ENCODE peak calls at places on chromosomes 7 and 10, in five cellular contexts. U, E, N, A and Y are unnamed samples. For H3K4me1, the result is how much of the 10 kb centered on the place peaks cover.

GRCh38 chr10:30098624-30099023 is 39.2 kb upstream of the JCAD start:
- DNase-seq in U (no peak), E (no peak), N (no peak), A (no peak), Y (no peak)

GRCh38 chr10:22252286-22252800 is 34.5 kb upstream of the EBLN1 start:
- DNase-seq in U (peak), E (no peak), N (peak), A (peak), Y (peak)

GRCh38 chr7:13988011-13988410 is 1.5 kb downstream of the ETV1 start:
- DNase-seq in U (no peak), E (no peak), N (no peak), A (peak), Y (no peak)

GRCh38 chr10:70786799-70787415 is 1.7 kb upstream of the TBATA start:
- DNase-seq in U (no peak), E (no peak), N (no peak), A (no peak), Y (no peak)

GRCh38 chr10:28250782-28251181 is 52.1 kb downstream of the MPP7 start:
- DNase-seq in U (no peak), E (no peak), N (no peak), A (no peak), Y (no peak)

GRCh38 chr10:75910032-75910431 is 478.6 kb downstream of the LRMDA start:
- DNase-seq in U (no peak), E (no peak), N (no peak), A (no peak), Y (no peak)

GRCh38 chr7:128829391-128830166 is 627 bp upstream of the FLNC start:
- DNase-seq in U (no peak), E (no peak), N (no peak), A (peak), Y (no peak)

GRCh38 chr7:125516194-125516593 is 586.6 kb upstream of the POT1 start:
- DNase-seq in U (no peak), E (no peak), N (no peak), A (no peak), Y (no peak)

GRCh38 chr7:106757846-106758245 is 96.9 kb upstream of the CCDC71L start:
- DNase-seq in U (peak), E (peak), N (no peak), A (no peak), Y (peak)

GRCh38 chr7:32586291-32587221 is 91.3 kb downstream of the AVL9 start:
- DNase-seq in U (no peak), E (no peak), N (no peak), A (no peak), Y (no peak)

GRCh38 chr10:88803641-88804040 is 1.1 kb downstream of the LIPM start:
- DNase-seq in U (no peak), E (no peak), N (no peak), A (no peak), Y (no peak)

GRCh38 chr7:35991511-35992232 is 161.4 kb upstream of the EEPD1 start:
- DNase-seq in U (no peak), E (no peak), N (no peak), A (peak), Y (no peak)

GRCh38 chr7:113856010-113856409 is 62.8 kb downstream of the PPP1R3A start:
- DNase-seq in U (no peak), E (no peak), N (no peak), A (no peak), Y (no peak)

GRCh38 chr10:30062582-30062981 is 3.2 kb upstream of the JCAD start:
- DNase-seq in U (no peak), E (no peak), N (no peak), A (no peak), Y (no peak)

GRCh38 chr7:135490783-135491182 is 19.1 kb downstream of the CNOT4 start:
- DNase-seq in U (no peak), E (no peak), N (no peak), A (no peak), Y (no peak)

GRCh38 chr7:37706807-37707206 is 23.2 kb downstream of the GPR141 start:
- DNase-seq in U (no peak), E (no peak), N (no peak), A (no peak), Y (no peak)

GRCh38 chr7:132402751-132403245 is 173.5 kb downstream of the PLXNA4 start:
- DNase-seq in U (peak), E (no peak), N (no peak), A (no peak), Y (no peak)

GRCh38 chr10:19815478-19816419 is 483 bp upstream of the PLXDC2 start:
- DNase-seq in U (peak), E (no peak), N (peak), A (peak), Y (peak)

GRCh38 chr7:22607180-22607579 is 107.2 kb upstream of the STEAP1B start:
- DNase-seq in U (no peak), E (no peak), N (no peak), A (no peak), Y (no peak)

GRCh38 chr7:64869912-64870562 is 33.0 kb upstream of the ZNF273 start:
- DNase-seq in U (no peak), E (peak), N (peak), A (no peak), Y (no peak)

GRCh38 chr7:43234968-43235367 is 122.5 kb downstream of the HECW1 start:
- DNase-seq in U (no peak), E (no peak), N (no peak), A (no peak), Y (no peak)

GRCh38 chr10:93392111-93392510 is 90.0 kb downstream of the MYOF start:
- DNase-seq in U (no peak), E (no peak), N (no peak), A (no peak), Y (no peak)

GRCh38 chr7:105790996-105791395 is 85.4 kb downstream of the ATXN7L1 start:
- DNase-seq in U (no peak), E (no peak), N (no peak), A (no peak), Y (no peak)

GRCh38 chr10:86357041-86357440 is 9.6 kb downstream of the GRID1 start:
- DNase-seq in U (no peak), E (no peak), N (no peak), A (no peak), Y (no peak)

GRCh38 chr7:30937426-30937825 is 25.8 kb downstream of the AQP1 start:
- DNase-seq in U (no peak), E (no peak), N (peak), A (no peak), Y (peak)

GRCh38 chr7:3712841-3713240 is 411.8 kb downstream of the SDK1 start:
- DNase-seq in U (no peak), E (no peak), N (peak), A (peak), Y (peak)

GRCh38 chr7:49770838-49771237 is 2.6 kb upstream of the VWC2 start:
- DNase-seq in U (no peak), E (no peak), N (no peak), A (no peak), Y (no peak)

GRCh38 chr7:4689668-4690067 is 7.6 kb downstream of the FOXK1 start:
- DNase-seq in U (no peak), E (no peak), N (no peak), A (no peak), Y (no peak)

GRCh38 chr10:31808258-31809218 is 120.1 kb downstream of the ARHGAP12 start:
- DNase-seq in U (peak), E (peak), N (no peak), A (peak), Y (peak)

GRCh38 chr7:45461014-45461413 is 113.2 kb upstream of the ADCY1 start:
- DNase-seq in U (no peak), E (no peak), N (no peak), A (no peak), Y (no peak)

GRCh38 chr7:129066290-129067131 is 11.6 kb upstream of the TNPO3 start:
- DNase-seq in U (no peak), E (no peak), N (no peak), A (peak), Y (no peak)

GRCh38 chr10:58239561-58240169 is 28.0 kb downstream of the IPMK start:
- DNase-seq in U (no peak), E (no peak), N (no peak), A (peak), Y (no peak)

GRCh38 chr10:71396714-71397339 is at the start of gene CDH23:
- DNase-seq in U (peak), E (no peak), N (peak), A (peak), Y (peak)

GRCh38 chr7:66371096-66371824 is 166.1 kb downstream of the TPST1 start:
- DNase-seq in U (no peak), E (no peak), N (no peak), A (no peak), Y (no peak)

GRCh38 chr7:2530076-2530967 is 10.7 kb downstream of the LFNG start:
- DNase-seq in U (no peak), E (peak), N (peak), A (no peak), Y (peak)
- H3K4me1 ChIP-seq in U (under half), E (under half), N (under half), A (under half), Y (half or more)

DNA sequence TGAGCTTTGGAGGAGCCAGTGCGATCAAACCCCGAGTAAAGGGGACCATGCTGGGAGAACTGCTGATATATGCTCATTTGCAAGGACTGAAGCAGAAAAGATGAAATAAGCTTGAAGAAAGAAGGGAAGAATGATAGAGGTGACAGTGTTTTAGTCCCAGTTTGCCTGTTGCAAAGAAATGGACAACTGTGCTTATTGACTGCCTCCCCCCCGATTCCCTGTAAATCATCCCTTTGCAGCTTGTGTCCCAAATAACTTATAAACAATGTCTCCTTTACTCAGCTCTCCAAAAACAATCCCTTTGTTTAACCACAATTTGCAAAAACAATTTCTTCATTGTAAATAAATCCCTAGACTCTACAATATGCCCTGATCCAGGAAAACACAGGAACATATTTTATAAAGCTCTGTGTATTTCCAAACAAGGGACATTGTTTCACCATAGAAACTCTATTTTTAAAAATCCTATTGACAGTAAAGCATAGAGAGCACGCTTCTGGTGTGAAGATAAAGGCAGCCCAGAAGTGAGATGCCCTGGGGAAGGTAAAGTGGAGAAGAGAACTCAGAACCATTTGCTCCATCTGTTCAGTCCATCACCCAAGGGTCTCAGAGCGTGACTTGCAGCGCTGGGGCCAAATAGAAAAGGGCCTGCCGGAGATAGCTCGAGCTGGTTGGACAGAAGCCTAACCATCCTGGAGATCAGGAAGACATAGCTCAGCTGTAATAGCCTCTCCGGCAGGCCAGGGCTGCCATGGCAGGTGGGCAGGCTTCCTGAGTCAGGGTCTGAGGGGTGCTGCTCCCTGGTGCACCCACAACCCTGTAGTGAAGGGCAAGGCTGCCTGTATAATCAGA is 280.5 kb downstream of the WDR11 start:
- DNase-seq in U (no peak), E (no peak), N (no peak), A (no peak), Y (no peak)
- H3K27ac ChIP-seq in U (no peak), E (no peak), N (peak), A (no peak), Y (no peak)

DNA sequence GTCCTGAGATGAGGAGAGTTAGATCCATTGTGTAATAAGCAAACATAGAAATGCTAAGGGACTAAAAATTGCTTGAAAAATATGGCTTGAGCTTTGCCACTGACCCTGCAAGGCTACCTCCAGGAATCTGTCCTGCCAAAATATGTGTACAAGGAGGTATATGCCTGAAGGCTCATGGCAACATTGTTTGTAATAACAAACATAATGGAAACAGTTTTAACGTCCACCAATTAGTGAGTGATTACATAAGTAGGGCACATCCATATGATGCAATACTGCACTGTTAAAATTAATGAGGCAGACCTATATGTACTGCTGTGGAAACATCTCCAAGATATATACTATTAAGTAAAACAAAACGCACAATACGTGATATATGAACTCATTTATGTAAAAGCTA is 13.1 kb upstream of the GOT1 start:
- DNase-seq in U (no peak), E (no peak), N (no peak), A (no peak), Y (no peak)
- H3K4me1 ChIP-seq in U (under half), E (under half), N (under half), A (under half), Y (under half)

GRCh38 chr10:102424145-102424544 is 3.5 kb downstream of the FBXL15 start:
- DNase-seq in U (no peak), E (no peak), N (no peak), A (no peak), Y (no peak)

GRCh38 chr10:102421645-102422585 is 1.3 kb downstream of the FBXL15 start:
- DNase-seq in U (peak), E (no peak), N (peak), A (peak), Y (peak)

GRCh38 chr10:102424916-102425315 is 4.3 kb downstream of the FBXL15 start:
- DNase-seq in U (no peak), E (no peak), N (no peak), A (no peak), Y (no peak)

GRCh38 chr10:102422586-102423129 is 2.0 kb downstream of the FBXL15 start:
- DNase-seq in U (peak), E (no peak), N (peak), A (peak), Y (peak)

GRCh38 chr10:102423372-102423968 is 2.8 kb downstream of the FBXL15 start:
- DNase-seq in U (no peak), E (no peak), N (no peak), A (no peak), Y (no peak)
- H3K27ac ChIP-seq in U (no peak), E (no peak), N (no peak), A (no peak), Y (peak)

GRCh38 chr7:517848-518629 is 1.6 kb downstream of the PDGFA start:
- DNase-seq in U (peak), E (peak), N (peak), A (peak), Y (peak)
- H3K4me1 ChIP-seq in U (under half), E (half or more), N (under half), A (under half), Y (under half)

GRCh38 chr10:102123223-102123622 is 3.1 kb upstream of the LDB1 start:
- DNase-seq in U (no peak), E (no peak), N (no peak), A (no peak), Y (no peak)
- H3K27ac ChIP-seq in U (peak), E (no peak), N (no peak), A (no peak), Y (peak)

GRCh38 chr10:77892021-77892739 is 34.4 kb downstream of the DLG5 start:
- DNase-seq in U (no peak), E (no peak), N (no peak), A (no peak), Y (no peak)

GRCh38 chr10:77889277-77889903 is 37.2 kb downstream of the DLG5 start:
- DNase-seq in U (no peak), E (no peak), N (peak), A (peak), Y (peak)

GRCh38 chr10:77888356-77888703 is 38.2 kb downstream of the DLG5 start:
- DNase-seq in U (no peak), E (no peak), N (no peak), A (no peak), Y (no peak)

GRCh38 chr10:77887631-77888355 is 38.8 kb downstream of the DLG5 start:
- DNase-seq in U (peak), E (no peak), N (no peak), A (no peak), Y (no peak)

DNA sequence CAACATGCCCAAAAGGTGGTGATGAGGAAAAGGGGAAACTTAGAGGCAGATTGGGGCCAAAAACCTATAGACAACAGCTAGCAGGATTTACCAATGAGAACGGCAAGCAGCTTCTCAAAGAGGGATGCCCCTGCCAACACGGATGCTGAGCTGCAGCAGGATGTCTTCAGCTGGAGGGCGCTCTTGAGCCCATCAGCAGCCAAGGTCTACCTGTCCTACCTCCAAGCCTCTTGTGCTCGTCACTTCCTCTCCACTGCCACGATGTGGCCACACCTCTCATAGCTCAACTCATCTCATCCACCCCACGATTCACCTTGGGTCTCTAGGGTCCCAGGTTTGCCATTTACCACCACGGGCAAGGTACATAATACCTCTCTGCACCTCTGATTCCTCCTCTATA is 36.5 kb downstream of the DLG5 start:
- DNase-seq in U (no peak), E (no peak), N (no peak), A (peak), Y (no peak)
- H3K4me1 ChIP-seq in U (under half), E (under half), N (under half), A (under half), Y (under half)

GRCh38 chr7:99694201-99694911 is 14.6 kb upstream of the CYP3A5 start:
- DNase-seq in U (no peak), E (no peak), N (peak), A (peak), Y (no peak)

GRCh38 chr7:99693427-99694200 is 13.8 kb upstream of the CYP3A5 start:
- DNase-seq in U (no peak), E (no peak), N (no peak), A (peak), Y (peak)

GRCh38 chr7:99694912-99695304 is 15.1 kb upstream of the CYP3A5 start:
- DNase-seq in U (no peak), E (no peak), N (no peak), A (no peak), Y (no peak)

DNA sequence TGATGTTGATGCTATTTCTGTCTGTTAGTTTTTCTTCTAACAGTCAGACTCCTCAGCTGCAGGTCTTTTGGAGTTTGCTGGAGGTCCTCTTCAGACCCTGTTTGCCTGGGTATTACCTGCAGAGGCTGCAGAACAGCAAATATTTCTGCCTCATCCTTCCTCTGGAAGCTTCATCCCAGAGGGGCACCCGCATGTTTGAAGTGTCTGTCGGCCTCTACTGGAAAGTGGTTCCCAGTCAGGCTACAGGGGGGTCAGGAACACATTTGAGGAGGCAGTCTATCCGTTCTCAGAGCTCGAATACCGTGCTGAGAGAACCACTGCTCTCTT is 13.3 kb upstream of the CYP3A5 start:
- DNase-seq in U (no peak), E (no peak), N (no peak), A (no peak), Y (no peak)
- H3K27ac ChIP-seq in U (no peak), E (no peak), N (no peak), A (no peak), Y (no peak)

DNA sequence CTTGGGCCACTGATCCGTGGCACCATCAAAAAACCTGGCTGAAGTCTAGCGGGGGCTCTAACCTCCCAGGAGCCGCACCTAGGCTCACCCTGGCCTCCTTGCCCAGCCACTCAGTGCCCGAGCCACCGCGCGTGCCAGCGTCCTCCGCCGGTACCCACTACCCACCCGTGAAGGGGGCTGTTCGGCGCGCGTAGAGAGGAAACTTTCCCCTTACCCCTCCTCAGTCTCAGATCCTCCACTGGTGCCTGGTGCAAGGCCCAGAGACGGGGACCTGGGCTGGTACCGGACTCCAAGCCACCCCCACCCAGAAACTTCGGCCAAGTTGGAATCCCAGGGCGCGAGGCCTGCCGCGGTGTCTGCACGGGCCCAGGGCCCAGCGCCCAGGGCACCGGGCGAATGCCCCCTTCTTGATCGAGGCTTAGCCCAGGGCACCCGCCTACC is 3.5 kb upstream of the EBF3 start:
- DNase-seq in U (no peak), E (no peak), N (no peak), A (no peak), Y (no peak)
- H3K4me1 ChIP-seq in U (under half), E (under half), N (under half), A (under half), Y (under half)

GRCh38 chr7:150360682-150361058 is 8.0 kb upstream of the REPIN1 start:
- DNase-seq in U (no peak), E (no peak), N (no peak), A (no peak), Y (no peak)
- H3K27ac ChIP-seq in U (no peak), E (peak), N (no peak), A (no peak), Y (no peak)